ENCODE peak calls at places on chromosomes 1 and 21, in seven cellular contexts. B is lung, W is esophagus muscularis mucosa, Z is brain microvascular endothelial cell, G is Panc1, A is Peyer's patch, E is suprapubic skin. H is an unnamed sample.

GRCh38 chr1:48469616-48470500 is 2.1 kb downstream of the SPATA6 start:
- DNase-seq in A (no peak), G (peak), Z (peak), E (peak), B (peak), W (no peak), H (no peak)

GRCh38 chr1:97379387-97380075 is 541.3 kb downstream of the DPYD start:
- DNase-seq in B (no peak), W (no peak), Z (no peak), E (no peak), A (no peak), G (no peak), H (no peak)

GRCh38 chr21:33541105-33541711 is 709 bp downstream of the GART start:
- DNase-seq in G (peak), W (no peak), B (no peak), E (no peak), Z (no peak), A (no peak), H (no peak)

GRCh38 chr1:174976436-174977107 is 23.2 kb upstream of the CACYBP start:
- DNase-seq in A (no peak), Z (peak), E (no peak), G (no peak), W (no peak), B (no peak), H (no peak)

GRCh38 chr1:232704694-232705680 is 75.1 kb upstream of the SIPA1L2 start:
- DNase-seq in B (peak), Z (peak), E (peak), W (no peak), A (no peak), G (peak), H (peak)

GRCh38 chr1:31548518-31548898 is 27.8 kb upstream of the TINAGL1 start:
- DNase-seq in G (no peak), A (peak), Z (no peak), W (no peak), B (no peak), E (no peak), H (no peak)

GRCh38 chr1:228079601-228080263 is 2.8 kb upstream of the ARF1 start:
- DNase-seq in A (peak), E (peak), B (no peak), Z (no peak), G (no peak), W (no peak), H (no peak)

GRCh38 chr1:200938955-200939354 is 44.3 kb downstream of the INAVA start:
- DNase-seq in G (no peak), Z (no peak), E (no peak), A (no peak), W (no peak), B (no peak), H (no peak)

GRCh38 chr1:112995890-112996289 is 39.9 kb upstream of the SLC16A1 start:
- DNase-seq in A (no peak), E (no peak), Z (no peak), G (no peak), W (no peak), B (no peak), H (no peak)

GRCh38 chr1:89149229-89149628 is 23.3 kb upstream of the GBP2 start:
- DNase-seq in E (no peak), Z (peak), G (no peak), W (no peak), A (peak), B (no peak), H (no peak)

GRCh38 chr1:92484472-92485373 is 2.0 kb downstream of the GFI1 start:
- DNase-seq in E (no peak), A (peak), Z (no peak), G (no peak), W (no peak), B (peak), H (no peak)

GRCh38 chr1:55472784-55473183 is 257.6 kb upstream of the USP24 start:
- DNase-seq in B (no peak), E (no peak), G (no peak), Z (no peak), A (no peak), W (no peak), H (peak)

GRCh38 chr1:106022312-106022902 is 1034.1 kb upstream of the PRMT6 start:
- DNase-seq in G (no peak), A (no peak), B (no peak), W (no peak), Z (no peak), E (no peak), H (no peak)

GRCh38 chr21:38848187-38848609 is 42.5 kb downstream of the ETS2 start:
- DNase-seq in B (no peak), W (peak), E (no peak), G (no peak), Z (no peak), A (no peak), H (no peak)

GRCh38 chr1:12513176-12513575 is 104.8 kb downstream of the DHRS3 start:
- DNase-seq in Z (no peak), W (no peak), G (no peak), B (no peak), E (no peak), A (no peak), H (no peak)

GRCh38 chr21:34039678-34040382 is 33.5 kb upstream of the MRPS6 start:
- DNase-seq in Z (no peak), A (no peak), W (no peak), E (no peak), G (no peak), B (no peak), H (no peak)

GRCh38 chr1:41795205-41795762 is 123.4 kb downstream of the HIVEP3 start:
- DNase-seq in A (no peak), E (no peak), W (no peak), Z (peak), G (no peak), B (no peak), H (peak)

GRCh38 chr1:205324781-205325180 is 3.2 kb upstream of the NUAK2 start:
- DNase-seq in W (no peak), B (no peak), Z (peak), E (no peak), A (no peak), G (no peak), H (no peak)

GRCh38 chr1:33864460-33865389 is 846 bp downstream of the HMGB4 start:
- DNase-seq in E (no peak), Z (no peak), G (no peak), A (no peak), B (peak), W (no peak), H (no peak)

GRCh38 chr1:2556277-2557145 is at the start of gene TNFRSF14:
- DNase-seq in E (no peak), B (no peak), G (no peak), W (no peak), A (peak), Z (peak), H (no peak)

GRCh38 chr1:30083800-30084464 is 639.5 kb downstream of the MATN1 start:
- DNase-seq in Z (peak), B (no peak), G (peak), E (no peak), A (no peak), W (no peak), H (no peak)

GRCh38 chr1:152436593-152437338 is 22.7 kb upstream of the CRNN start:
- DNase-seq in G (no peak), W (peak), A (no peak), E (no peak), B (no peak), Z (no peak), H (no peak)

GRCh38 chr1:108829498-108829916 is 27.4 kb downstream of the AKNAD1 start:
- DNase-seq in E (no peak), W (peak), Z (peak), B (peak), G (peak), A (peak), H (no peak)

GRCh38 chr1:110135268-110136065 is 14.8 kb upstream of the SLC6A17 start:
- DNase-seq in W (no peak), E (no peak), A (no peak), B (no peak), Z (no peak), G (no peak), H (no peak)

GRCh38 chr1:116763116-116763786 is 9.0 kb downstream of the CD2 start:
- DNase-seq in A (no peak), E (no peak), Z (peak), W (no peak), G (no peak), B (peak), H (no peak)

GRCh38 chr1:239140968-239141367 is 245.4 kb upstream of the CHRM3 start:
- DNase-seq in Z (no peak), G (no peak), E (no peak), B (no peak), W (no peak), A (no peak), H (no peak)

DNA sequence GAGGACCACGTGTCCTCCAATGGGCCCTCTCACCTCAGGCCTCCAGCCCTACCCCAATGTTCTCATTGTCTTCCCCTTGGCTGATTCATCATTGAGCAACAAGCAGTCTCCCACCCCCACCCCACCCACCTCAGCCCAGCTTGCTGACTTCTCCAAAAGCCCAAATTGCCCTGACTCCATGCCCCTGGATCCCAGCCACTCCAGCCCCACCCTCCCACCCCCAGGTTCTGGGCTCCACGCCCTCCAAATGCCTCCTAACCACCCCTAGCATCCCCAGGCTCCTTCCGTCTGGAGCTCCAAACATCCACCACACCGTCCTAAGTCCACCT is 1.9 kb downstream of the S100A16 start:
- DNase-seq in G (no peak), W (no peak), Z (no peak), B (no peak), E (no peak), A (no peak), H (no peak)
- H3K27ac ChIP-seq in G (no peak), W (peak), Z (no peak), B (peak), E (peak), A (peak), H (peak)

GRCh38 chr1:60950431-60951068 is 131.8 kb upstream of the NFIA start:
- DNase-seq in W (no peak), B (no peak), Z (no peak), G (no peak), E (no peak), A (no peak), H (no peak)
- H3K27ac ChIP-seq in W (no peak), B (no peak), Z (no peak), G (no peak), E (peak), A (no peak), H (no peak)

DNA sequence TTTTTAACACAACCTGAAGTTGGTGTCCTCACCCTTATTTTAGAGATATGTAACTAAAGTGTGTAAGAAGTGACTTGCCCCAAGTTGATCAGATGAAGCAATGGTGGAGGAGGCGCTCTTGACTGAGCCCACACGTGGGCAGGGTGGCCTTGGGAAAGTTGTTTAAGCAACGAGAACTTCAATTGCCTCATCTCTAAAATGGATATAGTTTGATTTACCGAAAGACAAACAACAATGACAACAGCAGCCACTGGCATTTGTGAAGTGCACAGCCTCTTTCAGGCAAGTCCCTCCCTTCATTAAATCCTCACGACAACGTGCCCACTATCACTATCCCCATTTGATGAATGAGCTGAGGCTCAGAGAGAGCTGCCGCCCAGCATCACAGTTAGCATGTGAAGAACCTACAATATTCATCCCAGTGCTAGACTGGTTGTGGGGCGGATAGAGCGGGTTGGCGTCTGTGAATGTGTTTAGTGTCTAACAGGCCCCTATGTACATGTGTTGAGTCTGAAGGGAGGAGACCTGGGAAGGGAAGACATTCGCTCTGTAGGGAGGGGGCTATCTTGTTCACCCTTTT is 3.0 kb downstream of the IL22RA1 start:
- DNase-seq in B (no peak), Z (no peak), E (no peak), W (no peak), A (no peak), G (no peak), H (no peak)
- H3K27ac ChIP-seq in B (no peak), Z (no peak), E (no peak), W (no peak), A (no peak), G (no peak), H (no peak)

DNA sequence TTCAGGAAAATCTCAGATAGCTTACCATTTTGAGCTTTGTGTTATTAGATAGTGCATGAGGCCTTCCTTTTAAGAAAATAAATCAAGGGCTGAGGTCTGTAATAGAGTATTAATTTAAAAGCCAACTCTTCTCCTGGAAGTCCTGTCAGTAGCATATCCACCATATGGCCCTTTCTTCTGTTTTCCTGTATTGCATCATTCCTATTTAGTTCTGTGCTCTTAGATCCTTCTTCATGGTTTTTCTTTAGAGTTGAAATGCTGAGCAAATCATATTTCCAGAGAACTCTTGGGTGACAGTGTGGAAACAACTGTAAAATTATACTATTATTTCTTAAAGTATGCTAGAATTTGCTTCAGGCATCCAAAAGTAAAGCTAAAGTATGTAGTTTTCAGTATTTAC is 91.7 kb downstream of the TTC3 start:
- DNase-seq in Z (no peak), W (no peak), E (no peak), A (no peak), G (no peak), B (no peak), H (no peak)
- H3K27ac ChIP-seq in Z (no peak), W (no peak), E (no peak), A (no peak), G (no peak), B (no peak), H (no peak)

GRCh38 chr1:164754088-164754600 is 195.2 kb downstream of the PBX1 start:
- DNase-seq in E (no peak), G (no peak), A (no peak), W (no peak), Z (no peak), B (no peak), H (no peak)
- H3K27ac ChIP-seq in E (peak), G (no peak), A (peak), W (peak), Z (no peak), B (peak), H (no peak)

GRCh38 chr1:61358770-61359455 is 276.6 kb downstream of the NFIA start:
- DNase-seq in Z (peak), B (no peak), W (no peak), E (no peak), A (no peak), G (no peak), H (no peak)

GRCh38 chr1:61357539-61357938 is 275.2 kb downstream of the NFIA start:
- DNase-seq in E (no peak), G (no peak), W (no peak), Z (no peak), A (no peak), B (no peak), H (no peak)

GRCh38 chr1:61356995-61357394 is 274.6 kb downstream of the NFIA start:
- DNase-seq in E (no peak), Z (no peak), G (no peak), W (no peak), A (no peak), B (no peak), H (no peak)

GRCh38 chr1:61352845-61353435 is 270.6 kb downstream of the NFIA start:
- DNase-seq in G (no peak), E (no peak), Z (no peak), W (no peak), A (no peak), B (no peak), H (no peak)

GRCh38 chr1:61353797-61354406 is 271.5 kb downstream of the NFIA start:
- DNase-seq in W (no peak), G (no peak), A (no peak), Z (no peak), B (no peak), E (no peak), H (no peak)
- H3K27ac ChIP-seq in W (no peak), G (no peak), A (no peak), Z (no peak), B (no peak), E (no peak), H (no peak)

DNA sequence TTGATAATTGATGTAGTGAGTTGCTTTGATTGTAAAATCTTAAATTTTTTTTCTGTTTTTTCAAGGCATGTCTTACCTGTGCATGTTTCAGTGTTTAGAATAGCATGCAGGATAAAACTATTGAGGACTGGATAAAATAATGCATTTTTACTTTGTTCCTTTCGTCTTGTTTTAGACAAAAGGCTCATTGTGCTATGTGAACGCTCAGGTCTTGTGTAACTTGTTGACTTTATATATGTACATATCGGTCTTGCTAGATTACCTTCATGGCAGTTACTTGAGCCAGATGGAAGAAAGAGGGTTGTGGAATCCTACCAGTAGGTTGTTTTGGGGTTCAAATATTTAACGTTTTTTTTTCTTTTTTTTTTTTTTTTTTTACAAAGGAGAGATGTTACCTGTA is 7.0 kb downstream of the NFIA start:
- DNase-seq in G (no peak), B (no peak), A (no peak), W (no peak), E (no peak), Z (no peak), H (no peak)
- H3K27ac ChIP-seq in G (peak), B (no peak), A (no peak), W (peak), E (no peak), Z (no peak), H (no peak)

DNA sequence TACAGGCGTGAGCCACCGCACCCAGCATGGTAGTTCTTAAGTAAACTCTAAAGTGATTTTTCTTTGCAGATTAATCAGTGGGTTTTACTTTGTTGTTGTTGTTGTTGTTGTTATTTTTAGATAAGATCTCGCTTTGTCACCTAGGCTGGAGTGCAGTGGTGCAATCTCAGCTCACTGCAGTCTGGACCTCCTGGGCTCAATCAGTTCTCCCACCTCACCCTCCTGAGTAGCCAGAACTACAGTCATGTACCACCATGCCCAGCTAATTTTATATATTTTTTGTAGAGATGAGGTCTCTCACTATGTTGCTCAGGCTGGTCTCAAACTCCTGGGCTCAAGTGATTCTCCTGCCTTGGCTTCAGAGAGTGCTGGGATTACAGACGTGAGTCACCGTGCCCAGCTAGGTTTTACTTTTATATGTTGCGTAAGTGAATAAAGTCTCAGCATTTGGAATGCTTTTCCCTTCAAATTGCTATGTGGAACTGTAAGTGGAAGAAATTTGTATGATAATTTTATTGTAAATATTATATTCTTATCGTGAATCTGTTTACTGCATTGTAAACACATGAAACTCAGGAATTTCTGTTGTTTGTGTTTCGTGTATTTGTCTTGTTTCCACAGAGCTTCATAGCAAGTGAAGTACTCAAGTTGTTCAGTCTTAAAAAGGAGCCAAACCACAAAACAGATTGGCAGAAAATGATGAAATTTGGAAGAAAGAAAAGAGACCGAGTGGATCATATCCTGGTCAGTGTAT is 56.2 kb upstream of the QSOX1 start:
- DNase-seq in E (no peak), A (no peak), Z (peak), B (no peak), W (no peak), G (no peak), H (no peak)
- H3K27ac ChIP-seq in E (no peak), A (no peak), Z (peak), B (peak), W (peak), G (no peak), H (no peak)

GRCh38 chr1:207028884-207029283 is 3.7 kb downstream of the C1orf116 start:
- DNase-seq in A (no peak), Z (no peak), W (no peak), G (no peak), E (no peak), B (no peak), H (no peak)
- H3K27ac ChIP-seq in A (peak), Z (no peak), W (no peak), G (no peak), E (peak), B (peak), H (no peak)

H was measured in HCT116.